ENCODE peak calls at places on chromosomes 6 and 20, in eight cellular contexts. S is neuronal stem cell, Y is IMR-90, H is HCT116, X is MM.1S, N is colonic mucosa, T is Karpas-422, K is PC-3. B is an unnamed sample. For H3K27me3 and H3K4me1, the result is how much of the 10 kb centered on the place peaks cover.

GRCh38 chr6:69795469-69796080 is 1.2 kb downstream of the LMBRD1 start:
- DNase-seq in N (no peak), X (peak), K (no peak), T (peak), S (no peak), Y (no peak), H (no peak), B (peak)

GRCh38 chr20:25000268-25000801 is 7.8 kb upstream of the APMAP start:
- DNase-seq in Y (peak), H (no peak), N (peak), T (no peak), X (no peak), S (no peak), K (peak), B (peak)

GRCh38 chr6:46220351-46221220 is 49.8 kb upstream of the ENPP5 start:
- DNase-seq in S (no peak), H (no peak), N (no peak), X (peak), Y (no peak), T (peak), K (no peak), B (no peak)

GRCh38 chr6:158567152-158567551 is 7.3 kb downstream of the TMEM181 start:
- DNase-seq in X (no peak), S (no peak), T (no peak), H (no peak), K (no peak), Y (no peak), N (no peak), B (no peak)

GRCh38 chr20:46122071-46122470 is 4.0 kb downstream of the CD40 start:
- DNase-seq in X (no peak), S (no peak), H (no peak), K (peak), N (no peak), T (no peak), Y (peak), B (peak)

GRCh38 chr6:38413097-38413800 is 226.5 kb downstream of the BTBD9 start:
- DNase-seq in T (no peak), N (no peak), K (no peak), Y (no peak), H (no peak), S (no peak), X (no peak), B (peak)

GRCh38 chr6:41053056-41053455 is at the start of gene APOBEC2:
- DNase-seq in T (no peak), H (no peak), K (no peak), N (no peak), X (no peak), S (no peak), Y (no peak), B (no peak)

GRCh38 chr6:14665827-14666724 is 548.5 kb downstream of the CD83 start:
- DNase-seq in K (peak), H (no peak), X (no peak), S (no peak), T (no peak), Y (peak), N (no peak), B (peak)

GRCh38 chr6:24856954-24857670 is 58.4 kb upstream of the ARMH2 start:
- DNase-seq in T (no peak), H (no peak), K (no peak), X (no peak), N (no peak), Y (no peak), S (no peak), B (no peak)

GRCh38 chr20:17611290-17611539 is 41.3 kb downstream of the DSTN start:
- DNase-seq in S (no peak), K (no peak), H (no peak), X (no peak), N (no peak), T (no peak), Y (no peak), B (no peak)

GRCh38 chr6:37862992-37863391 is 43.5 kb downstream of the ZFAND3 start:
- DNase-seq in T (no peak), Y (peak), K (peak), X (no peak), S (no peak), H (no peak), N (no peak), B (peak)

GRCh38 chr6:4698901-4699659 is 77.1 kb upstream of the CDYL start:
- DNase-seq in H (no peak), Y (no peak), X (no peak), T (no peak), N (no peak), K (no peak), S (no peak), B (no peak)

GRCh38 chr6:161533266-161533665 is 259.4 kb upstream of the AGPAT4 start:
- DNase-seq in X (no peak), K (no peak), S (no peak), T (no peak), N (no peak), Y (no peak), H (no peak), B (no peak)

GRCh38 chr6:48389146-48390043 is 278.4 kb upstream of the PTCHD4 start:
- DNase-seq in X (no peak), N (peak), S (no peak), Y (no peak), T (no peak), K (no peak), H (no peak), B (no peak)

GRCh38 chr6:145247677-145248419 is 487.5 kb downstream of the EPM2A start:
- DNase-seq in K (peak), T (no peak), X (no peak), Y (peak), H (no peak), S (no peak), N (no peak), B (peak)

GRCh38 chr20:59703046-59703445 is 98.7 kb downstream of the PHACTR3 start:
- DNase-seq in T (no peak), Y (no peak), N (no peak), K (peak), S (no peak), X (no peak), H (no peak), B (no peak)

GRCh38 chr6:142871910-142872331 is 73.1 kb downstream of the HIVEP2 start:
- DNase-seq in Y (peak), S (no peak), T (no peak), X (peak), K (peak), N (peak), H (no peak), B (peak)

GRCh38 chr6:130069471-130069870 is 51.1 kb downstream of the L3MBTL3 start:
- DNase-seq in H (no peak), S (no peak), Y (no peak), N (no peak), T (no peak), X (no peak), K (no peak), B (peak)

GRCh38 chr6:170434114-170434820 is 118.8 kb downstream of the PSMB1 start:
- DNase-seq in X (no peak), H (no peak), N (no peak), K (no peak), S (no peak), T (no peak), Y (peak), B (no peak)

GRCh38 chr6:158611600-158612041 is 32.9 kb downstream of the DYNLT1 start:
- DNase-seq in S (peak), N (peak), K (no peak), H (no peak), X (no peak), T (no peak), Y (no peak), B (no peak)

GRCh38 chr6:16059496-16059895 is 69.4 kb upstream of the MYLIP start:
- DNase-seq in X (no peak), S (no peak), N (no peak), T (no peak), H (no peak), K (no peak), Y (no peak), B (no peak)

GRCh38 chr20:63679799-63680305 is 16.6 kb upstream of the TNFRSF6B start:
- DNase-seq in T (no peak), S (no peak), X (no peak), N (no peak), Y (no peak), H (no peak), K (no peak), B (no peak)

GRCh38 chr6:29912840-29913239 is 29.5 kb upstream of the HLA-A start:
- DNase-seq in Y (no peak), K (no peak), H (no peak), S (no peak), X (no peak), N (no peak), T (no peak), B (no peak)
- H3K9ac ChIP-seq in Y (no peak), K (no peak), H (no peak), S (no peak), X (no peak), N (no peak), T (no peak), B (no peak)

GRCh38 chr6:28741363-28741762 is 182.4 kb downstream of the TRIM27 start:
- DNase-seq in N (no peak), K (no peak), Y (no peak), X (no peak), S (no peak), T (no peak), H (no peak), B (no peak)
- H3K27me3 ChIP-seq in N (under half), K (under half), Y (under half), X (under half), S (under half), T (under half), H (under half), B (under half)

GRCh38 chr6:106799008-106799952 is 169.9 kb downstream of the QRSL1 start:
- DNase-seq in X (peak), S (no peak), H (no peak), N (peak), T (no peak), Y (peak), K (peak), B (peak)
- H3K4me1 ChIP-seq in X (under half), S (under half), H (under half), N (under half), T (under half), Y (under half), K (under half), B (under half)

DNA sequence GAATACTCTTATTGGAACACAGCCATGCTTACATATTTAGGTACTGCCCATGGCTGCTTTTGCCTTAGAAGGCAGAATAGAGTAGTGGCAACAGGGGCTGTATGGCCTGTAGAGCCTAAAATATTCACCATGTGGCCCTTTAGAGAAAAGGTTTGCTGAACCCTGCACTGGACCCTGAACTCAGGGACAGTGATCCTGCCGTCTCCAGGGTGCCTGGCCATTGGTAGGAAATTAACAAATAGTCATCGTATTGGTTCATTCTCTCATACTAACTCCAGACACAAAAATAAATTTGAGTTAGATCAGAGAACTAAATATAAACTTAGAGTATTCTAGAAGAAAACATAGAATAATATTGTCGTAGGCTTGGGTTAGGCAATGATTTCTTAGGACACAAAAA is 181.4 kb downstream of the BCAS1 start:
- DNase-seq in T (no peak), H (no peak), X (no peak), N (no peak), S (no peak), K (no peak), Y (no peak), B (no peak)
- H3K9ac ChIP-seq in T (no peak), H (no peak), X (no peak), N (no peak), S (no peak), K (no peak), Y (no peak), B (no peak)

DNA sequence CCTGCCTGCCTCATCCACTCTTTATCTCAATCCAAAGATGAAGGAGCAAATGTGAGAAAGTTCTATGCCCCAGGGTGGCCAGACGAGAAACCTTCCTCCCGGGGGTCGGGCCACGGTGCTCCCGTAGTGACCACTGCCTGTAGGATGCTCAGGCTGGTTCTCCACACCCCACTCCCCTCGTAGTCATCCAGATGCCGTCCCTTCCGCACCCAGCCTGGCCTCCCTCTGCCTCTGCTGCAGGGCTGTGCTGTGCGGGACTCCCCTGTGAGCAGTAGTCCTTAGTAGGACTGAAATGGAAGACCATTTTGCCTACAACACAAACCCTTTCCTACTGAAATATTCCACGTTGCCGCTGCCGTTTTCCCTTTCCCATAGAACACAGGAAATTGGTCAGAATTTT is 2.0 kb downstream of the TMC2 start:
- DNase-seq in X (no peak), K (no peak), Y (no peak), N (no peak), T (no peak), S (no peak), H (no peak), B (no peak)
- H3K27me3 ChIP-seq in X (under half), K (half or more), Y (half or more), N (under half), T (under half), S (under half), H (under half), B (under half)

DNA sequence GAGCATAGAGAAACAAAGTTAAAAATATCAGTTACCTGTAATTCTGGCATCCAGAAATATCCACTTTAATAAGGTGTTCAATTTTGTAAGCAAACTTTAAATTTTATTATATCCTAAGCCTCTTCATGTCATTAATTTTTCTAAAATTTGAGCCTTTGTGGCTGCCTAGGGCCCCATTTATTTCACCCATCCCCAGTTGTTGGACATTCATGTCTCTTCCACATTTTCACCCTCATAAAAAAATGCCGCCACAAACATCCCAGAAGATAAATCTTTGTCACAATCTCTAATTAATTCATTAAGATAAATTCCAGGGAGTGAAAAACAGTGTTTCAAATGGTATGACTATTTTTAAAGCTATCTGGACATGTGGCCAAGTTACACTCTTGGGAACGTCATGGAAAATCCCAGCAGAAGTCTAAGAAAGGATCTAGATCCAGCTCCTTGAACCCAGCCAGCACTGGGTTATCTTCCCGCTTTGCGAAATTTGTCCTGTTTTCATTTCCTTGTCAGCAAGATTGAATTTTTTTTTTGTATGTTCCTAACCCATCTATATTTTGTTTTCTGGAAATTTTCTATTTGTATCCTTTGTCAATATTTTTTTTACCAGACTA is 97.2 kb downstream of the TMEM242 start:
- DNase-seq in Y (peak), K (no peak), S (no peak), N (no peak), H (no peak), T (no peak), X (no peak), B (peak)
- H3K4me1 ChIP-seq in Y (under half), K (under half), S (under half), N (under half), H (under half), T (half or more), X (under half), B (under half)

GRCh38 chr6:44223471-44224153 is at the start of gene SLC29A1:
- DNase-seq in N (peak), K (peak), H (no peak), S (peak), T (peak), X (peak), Y (peak), B (peak)
- H3K9ac ChIP-seq in N (peak), K (peak), H (peak), S (peak), T (peak), X (peak), Y (peak), B (peak)